ENCODE peak calls at places on chromosomes 11 and 22, in five cellular contexts. One of them, this sample, is unnamed.

GRCh38 chr11:69403556-69404215 is 77.8 kb upstream of the LINC01488 start:
- DNase-seq in GM12878: no peak
- DNase-seq in HEK293T: no peak
- DNase-seq in K562: no peak
- DNase-seq in SK-N-SH: no peak
- DNase-seq in this sample: no peak

GRCh38 chr11:112697371-112697770 is 263.8 kb upstream of the NCAM1 start:
- DNase-seq in GM12878: no peak
- DNase-seq in HEK293T: no peak
- DNase-seq in K562: no peak
- DNase-seq in SK-N-SH: no peak
- DNase-seq in this sample: no peak

GRCh38 chr11:71197096-71197495 is 55.3 kb downstream of the SHANK2 start:
- DNase-seq in GM12878: no peak
- DNase-seq in HEK293T: no peak
- DNase-seq in K562: no peak
- DNase-seq in SK-N-SH: no peak
- DNase-seq in this sample: no peak

GRCh38 chr11:26928636-26929035 is 65.3 kb upstream of the FIBIN start:
- DNase-seq in GM12878: no peak
- DNase-seq in HEK293T: no peak
- DNase-seq in K562: no peak
- DNase-seq in SK-N-SH: no peak
- DNase-seq in this sample: no peak

GRCh38 chr11:59097113-59097708 is 9.8 kb upstream of the FAM111B start:
- DNase-seq in GM12878: no peak
- DNase-seq in HEK293T: no peak
- DNase-seq in K562: peak
- DNase-seq in SK-N-SH: peak
- DNase-seq in this sample: peak

GRCh38 chr11:122804161-122804560 is 34.1 kb upstream of the CRTAM start:
- DNase-seq in GM12878: no peak
- DNase-seq in HEK293T: no peak
- DNase-seq in K562: no peak
- DNase-seq in SK-N-SH: no peak
- DNase-seq in this sample: no peak

GRCh38 chr22:21726650-21727049 is 8.9 kb downstream of the YPEL1 start:
- DNase-seq in GM12878: no peak
- DNase-seq in HEK293T: peak
- DNase-seq in K562: peak
- DNase-seq in SK-N-SH: peak
- DNase-seq in this sample: peak

GRCh38 chr22:30190619-30191018 is 55.9 kb downstream of the LIF start:
- DNase-seq in GM12878: no peak
- DNase-seq in HEK293T: no peak
- DNase-seq in K562: no peak
- DNase-seq in SK-N-SH: no peak
- DNase-seq in this sample: no peak

GRCh38 chr11:126403039-126403438 is 47.6 kb downstream of the ST3GAL4 start:
- DNase-seq in GM12878: no peak
- DNase-seq in HEK293T: no peak
- DNase-seq in K562: no peak
- DNase-seq in SK-N-SH: no peak
- DNase-seq in this sample: no peak

GRCh38 chr11:45676522-45677095 is 11.2 kb upstream of the CHST1 start:
- DNase-seq in GM12878: peak
- DNase-seq in HEK293T: no peak
- DNase-seq in K562: no peak
- DNase-seq in SK-N-SH: no peak
- DNase-seq in this sample: no peak
- TF ChIP-seq FOXM1 in GM12878: no peak
- TF ChIP-seq FOXM1 in HEK293T: no peak
- TF ChIP-seq FOXM1 in K562: no peak
- TF ChIP-seq FOXM1 in SK-N-SH: no peak
- TF ChIP-seq FOXM1 in this sample: no peak

DNA sequence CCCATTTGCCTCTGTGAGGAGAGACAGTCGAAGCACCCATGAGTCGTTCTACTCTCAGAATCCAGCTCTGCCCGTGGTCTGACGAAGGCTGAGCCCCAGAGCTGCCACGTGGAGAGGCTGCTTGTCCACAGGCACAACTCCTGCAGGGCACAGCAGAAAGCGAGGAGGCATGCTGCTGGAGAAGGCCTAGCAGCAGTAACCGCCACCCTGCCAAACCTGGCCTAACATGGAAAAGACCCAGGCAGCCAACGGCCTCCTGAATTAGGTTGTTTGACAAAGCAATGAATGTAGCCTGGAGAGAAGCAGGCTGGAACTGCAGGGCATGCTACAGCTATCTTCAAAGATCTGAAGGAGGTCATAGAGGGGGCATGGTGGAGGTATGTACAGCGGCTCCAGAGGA is 89.7 kb downstream of the SNX19 start:
- DNase-seq in GM12878: no peak
- DNase-seq in HEK293T: no peak
- DNase-seq in K562: no peak
- DNase-seq in SK-N-SH: no peak
- DNase-seq in this sample: no peak
- TF ChIP-seq FOXM1 in GM12878: no peak
- TF ChIP-seq FOXM1 in HEK293T: no peak
- TF ChIP-seq FOXM1 in K562: no peak
- TF ChIP-seq FOXM1 in SK-N-SH: no peak
- TF ChIP-seq FOXM1 in this sample: no peak

GRCh38 chr22:38943181-38943580 is 14.2 kb upstream of the APOBEC3A start:
- DNase-seq in GM12878: no peak
- DNase-seq in HEK293T: no peak
- DNase-seq in K562: peak
- DNase-seq in SK-N-SH: no peak
- DNase-seq in this sample: no peak

GRCh38 chr22:38940985-38941384 is 16.4 kb upstream of the APOBEC3A start:
- DNase-seq in GM12878: no peak
- DNase-seq in HEK293T: no peak
- DNase-seq in K562: no peak
- DNase-seq in SK-N-SH: no peak
- DNase-seq in this sample: no peak

GRCh38 chr22:38943882-38944281 is 13.5 kb upstream of the APOBEC3A start:
- DNase-seq in GM12878: no peak
- DNase-seq in HEK293T: no peak
- DNase-seq in K562: no peak
- DNase-seq in SK-N-SH: no peak
- DNase-seq in this sample: no peak

GRCh38 chr22:38942702-38943101 is 14.7 kb upstream of the APOBEC3A start:
- DNase-seq in GM12878: no peak
- DNase-seq in HEK293T: no peak
- DNase-seq in K562: no peak
- DNase-seq in SK-N-SH: no peak
- DNase-seq in this sample: no peak

DNA sequence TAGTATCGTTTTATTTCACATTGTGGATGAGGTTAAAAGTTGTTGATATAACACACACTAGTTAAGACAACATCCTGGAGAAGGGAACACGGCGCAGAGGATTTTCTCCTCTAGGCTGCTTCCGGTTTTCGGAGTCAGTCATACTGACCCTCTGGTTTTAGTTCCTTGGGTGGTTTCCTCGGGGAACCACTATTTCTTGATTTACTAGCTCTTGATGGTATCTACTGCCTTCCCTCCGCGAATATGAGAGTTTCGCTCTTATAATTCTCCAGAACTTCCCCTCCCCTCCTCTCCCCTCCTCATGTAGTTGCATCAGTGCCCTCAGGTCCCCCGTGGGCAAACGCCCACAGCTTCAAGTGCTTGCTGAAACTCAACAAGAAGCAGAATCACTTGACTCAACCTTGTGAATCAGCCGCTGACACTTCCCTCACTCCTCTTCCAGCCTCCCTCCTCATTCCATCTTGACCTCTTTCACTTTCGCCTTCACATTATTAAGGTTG is 15.9 kb upstream of the APOBEC3A start:
- DNase-seq in GM12878: peak
- DNase-seq in HEK293T: no peak
- DNase-seq in K562: no peak
- DNase-seq in SK-N-SH: no peak
- DNase-seq in this sample: no peak
- TF ChIP-seq FOXM1 in GM12878: peak
- TF ChIP-seq FOXM1 in HEK293T: no peak
- TF ChIP-seq FOXM1 in K562: no peak
- TF ChIP-seq FOXM1 in SK-N-SH: no peak
- TF ChIP-seq FOXM1 in this sample: no peak

GRCh38 chr11:107550304-107550703 is 15.2 kb downstream of the ALKBH8 start:
- DNase-seq in GM12878: no peak
- DNase-seq in HEK293T: no peak
- DNase-seq in K562: no peak
- DNase-seq in SK-N-SH: no peak
- DNase-seq in this sample: no peak
- TF ChIP-seq FOXM1 in GM12878: no peak
- TF ChIP-seq FOXM1 in HEK293T: no peak
- TF ChIP-seq FOXM1 in K562: no peak
- TF ChIP-seq FOXM1 in SK-N-SH: no peak
- TF ChIP-seq FOXM1 in this sample: no peak

DNA sequence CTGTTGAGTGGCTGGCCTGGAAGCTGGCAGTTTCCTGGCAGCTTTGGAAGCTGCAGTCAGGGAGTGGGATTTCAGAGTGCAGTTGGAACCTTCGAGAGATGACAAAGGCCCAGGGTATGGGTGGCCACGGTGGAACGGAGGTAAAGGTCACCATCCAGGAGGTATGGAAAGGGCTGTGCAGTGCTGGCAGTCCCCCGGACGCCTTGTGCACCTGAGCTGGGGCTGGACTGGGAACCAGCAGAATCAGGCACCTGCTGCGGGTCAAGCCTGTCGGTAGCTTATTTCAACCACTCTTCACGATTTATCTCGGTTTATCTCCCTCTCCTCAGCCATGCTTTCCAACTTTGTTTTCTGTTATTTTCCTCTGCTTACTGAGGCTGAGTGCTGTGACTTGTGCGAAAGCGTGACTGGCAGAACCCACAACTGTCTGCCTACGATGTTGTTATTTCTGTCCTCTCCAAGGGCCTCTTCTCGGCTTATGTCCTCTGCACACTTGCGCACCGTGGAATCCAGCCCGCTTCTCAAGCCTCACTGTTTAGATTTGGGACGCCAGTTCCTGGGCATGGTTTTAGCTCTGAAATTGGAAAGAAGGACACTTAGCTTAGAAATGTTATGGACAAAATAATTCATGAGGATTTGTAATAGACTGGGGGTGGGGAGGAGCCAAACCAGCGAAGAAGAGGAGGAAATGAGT is 24.0 kb upstream of the ATXN10 start:
- DNase-seq in GM12878: no peak
- DNase-seq in HEK293T: no peak
- DNase-seq in K562: no peak
- DNase-seq in SK-N-SH: no peak
- DNase-seq in this sample: no peak
- TF ChIP-seq FOXM1 in GM12878: no peak
- TF ChIP-seq FOXM1 in HEK293T: no peak
- TF ChIP-seq FOXM1 in K562: no peak
- TF ChIP-seq FOXM1 in SK-N-SH: no peak
- TF ChIP-seq FOXM1 in this sample: no peak

GRCh38 chr22:19626666-19627065 is 87.6 kb upstream of the SEPTIN5 start:
- DNase-seq in GM12878: no peak
- DNase-seq in HEK293T: no peak
- DNase-seq in K562: no peak
- DNase-seq in SK-N-SH: no peak
- DNase-seq in this sample: no peak
- TF ChIP-seq FOXM1 in GM12878: no peak
- TF ChIP-seq FOXM1 in HEK293T: no peak
- TF ChIP-seq FOXM1 in K562: no peak
- TF ChIP-seq FOXM1 in SK-N-SH: no peak
- TF ChIP-seq FOXM1 in this sample: no peak